ENCODE peak calls at places on chromosome 13, in eight cellular contexts. D is colonic mucosa; X is neural progenitor cell; I is ovary; Y is Karpas-422; E is stomach; P is fibroblast of lung; F is CD4-positive, alpha-beta memory T cell. O is an unnamed sample.

GRCh38 chr13:93230466-93230865 is 3.9 kb downstream of the GPC6 start:
- DNase-seq in D (no peak), X (no peak), I (no peak), Y (no peak), E (no peak), P (peak; percentile 87), F (no peak), O (no peak)

GRCh38 chr13:23268441-23268840 is 87.7 kb downstream of the SGCG start:
- DNase-seq in D (no peak), X (no peak), I (no peak), Y (no peak), E (no peak), P (no peak), F (no peak), O (no peak)

GRCh38 chr13:50626031-50626643 is 217.4 kb downstream of the DLEU7 start:
- DNase-seq in D (no peak), X (no peak), I (no peak), Y (no peak), E (no peak), P (peak; percentile 18), F (no peak), O (no peak)

GRCh38 chr13:97124237-97124636 is 97.9 kb upstream of the MBNL2 start:
- DNase-seq in D (no peak), X (no peak), I (no peak), Y (no peak), E (no peak), P (no peak), F (no peak), O (no peak)

GRCh38 chr13:20064128-20064527 is 96.7 kb downstream of the GJA3 start:
- DNase-seq in D (no peak), X (no peak), I (no peak), Y (no peak), E (no peak), P (peak; percentile 58), F (no peak), O (no peak)

GRCh38 chr13:75762066-75762937 is 126.2 kb downstream of the LMO7 start:
- DNase-seq in D (peak; percentile 36), X (no peak), I (no peak), Y (no peak), E (peak; percentile 26), P (peak; percentile 64), F (peak; percentile 45), O (no peak)

GRCh38 chr13:27446986-27447583 is 3.3 kb downstream of the MTIF3 start:
- DNase-seq in D (no peak), X (no peak), I (no peak), Y (no peak), E (no peak), P (no peak), F (peak; percentile 51), O (no peak)

GRCh38 chr13:24644051-24644450 is 36.2 kb upstream of the ATP12A start:
- DNase-seq in D (no peak), X (no peak), I (no peak), Y (no peak), E (no peak), P (peak; percentile 72), F (no peak), O (no peak)

GRCh38 chr13:75691183-75691582 is 55.1 kb downstream of the LMO7 start:
- DNase-seq in D (no peak), X (no peak), I (no peak), Y (no peak), E (no peak), P (no peak), F (no peak), O (no peak)

GRCh38 chr13:35768551-35768950 is 292.1 kb upstream of the MAB21L1 start:
- DNase-seq in D (no peak), X (no peak), I (no peak), Y (no peak), E (no peak), P (peak; percentile 41), F (no peak), O (no peak)

GRCh38 chr13:31394491-31394890 is 194.7 kb downstream of the B3GLCT start:
- DNase-seq in D (no peak), X (no peak), I (no peak), Y (no peak), E (no peak), P (no peak), F (no peak), O (no peak)

GRCh38 chr13:106173346-106173745 is 362.1 kb downstream of the EFNB2 start:
- DNase-seq in D (no peak), X (no peak), I (no peak), Y (no peak), E (no peak), P (no peak), F (no peak), O (no peak)

GRCh38 chr13:58340895-58341294 is 709.4 kb downstream of the PCDH17 start:
- DNase-seq in D (no peak), X (no peak), I (no peak), Y (no peak), E (no peak), P (no peak), F (no peak), O (no peak)

GRCh38 chr13:77724092-77724491 is 26.6 kb downstream of the SLAIN1 start:
- DNase-seq in D (no peak), X (no peak), I (no peak), Y (no peak), E (no peak), P (no peak), F (peak; percentile 61), O (no peak)

GRCh38 chr13:68439821-68440220 is 1209.7 kb upstream of the PCDH9 start:
- DNase-seq in D (no peak), X (no peak), I (no peak), Y (no peak), E (no peak), P (peak; percentile 57), F (no peak), O (no peak)

GRCh38 chr13:52053460-52053859 is 29.0 kb downstream of the UTP14C start:
- DNase-seq in D (no peak), X (no peak), I (no peak), Y (no peak), E (no peak), P (no peak), F (no peak), O (no peak)

DNA sequence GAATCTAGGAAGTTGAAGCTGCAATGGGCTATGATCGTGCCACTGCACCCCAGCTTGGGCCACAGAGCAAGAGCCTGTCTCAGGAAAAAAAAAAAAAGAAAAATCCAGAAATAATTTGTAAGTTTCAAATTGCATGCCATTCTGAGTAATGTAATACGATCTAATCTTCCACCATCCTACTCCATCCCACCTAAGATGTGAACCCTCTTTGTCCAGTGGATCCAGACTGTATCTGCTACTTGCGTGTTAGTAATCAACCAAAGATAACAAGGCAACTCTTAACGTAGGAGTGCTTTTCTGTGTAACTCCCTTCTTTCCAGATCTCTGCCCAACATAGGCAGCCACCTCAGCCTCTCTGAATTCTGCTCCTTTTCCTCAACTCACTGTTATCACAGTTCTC is 24.3 kb downstream of the RFC3 start:
- DNase-seq in D (no peak), X (no peak), I (no peak), Y (no peak), E (no peak), P (no peak), F (no peak), O (no peak)
- H3K36me3 ChIP-seq in D (no peaks in the 10 kb centered on the region), X (peaks cover 10% of the 10 kb centered on the region), I (no peaks in the 10 kb centered on the region), Y (peaks cover 95% of the 10 kb centered on the region), E (no peaks in the 10 kb centered on the region), P (no peaks in the 10 kb centered on the region), F (no peaks in the 10 kb centered on the region), O (peaks cover 66% of the 10 kb centered on the region)

DNA sequence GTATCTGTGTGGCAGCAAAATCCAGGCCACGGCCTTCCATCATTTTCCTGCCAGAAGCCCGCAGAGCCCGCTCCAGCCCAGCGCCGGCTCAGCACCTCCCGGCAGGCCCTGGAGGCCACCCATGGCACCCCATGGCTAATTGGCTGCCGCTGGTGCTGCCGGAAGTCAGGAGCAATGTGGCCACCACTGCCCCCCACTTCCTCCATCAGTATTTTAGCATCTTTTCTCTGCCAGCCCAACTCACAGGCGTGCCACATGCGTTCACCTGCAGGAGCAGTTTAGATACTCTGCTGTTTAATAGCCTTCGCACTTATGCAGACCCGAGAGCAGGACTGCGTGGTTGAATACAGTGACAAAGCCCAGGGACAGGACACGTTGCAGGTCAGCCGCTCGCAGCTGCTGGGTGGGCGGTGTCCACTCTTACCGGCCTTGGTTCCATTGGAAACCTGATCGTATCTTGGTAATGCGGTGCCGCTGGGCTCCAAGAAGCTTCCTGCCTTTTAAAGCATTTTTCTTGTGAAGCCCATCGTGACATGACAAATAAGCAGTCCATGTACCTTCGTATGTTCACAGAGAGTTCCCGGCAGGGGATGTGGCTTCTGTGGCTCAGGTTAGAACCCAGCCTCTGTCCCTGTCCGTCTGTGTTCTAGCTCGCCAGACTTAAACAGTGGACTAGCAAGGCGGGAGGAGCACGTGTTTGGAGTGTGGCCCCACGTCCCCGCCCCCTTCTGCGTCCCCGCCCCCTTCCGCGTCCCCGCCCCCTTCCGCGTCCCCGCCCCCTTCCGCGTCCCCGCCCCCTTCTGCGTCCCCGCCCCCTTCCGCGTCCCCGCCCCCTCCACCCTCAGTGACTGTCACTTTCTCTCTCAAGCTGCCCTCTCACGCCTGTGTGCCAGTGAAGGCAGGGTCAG is 162.0 kb upstream of the SOX1 start:
- DNase-seq in D (no peak), X (no peak), I (no peak), Y (no peak), E (no peak), P (no peak), F (no peak), O (peak; percentile 31)
- H3K27ac ChIP-seq in D (no peak overlapping the region), X (no peak overlapping the region), I (no peak overlapping the region), Y (no peak overlapping the region), E (no peak overlapping the region), P (no peak overlapping the region), F (no peak overlapping the region), O (no peak overlapping the region)

DNA sequence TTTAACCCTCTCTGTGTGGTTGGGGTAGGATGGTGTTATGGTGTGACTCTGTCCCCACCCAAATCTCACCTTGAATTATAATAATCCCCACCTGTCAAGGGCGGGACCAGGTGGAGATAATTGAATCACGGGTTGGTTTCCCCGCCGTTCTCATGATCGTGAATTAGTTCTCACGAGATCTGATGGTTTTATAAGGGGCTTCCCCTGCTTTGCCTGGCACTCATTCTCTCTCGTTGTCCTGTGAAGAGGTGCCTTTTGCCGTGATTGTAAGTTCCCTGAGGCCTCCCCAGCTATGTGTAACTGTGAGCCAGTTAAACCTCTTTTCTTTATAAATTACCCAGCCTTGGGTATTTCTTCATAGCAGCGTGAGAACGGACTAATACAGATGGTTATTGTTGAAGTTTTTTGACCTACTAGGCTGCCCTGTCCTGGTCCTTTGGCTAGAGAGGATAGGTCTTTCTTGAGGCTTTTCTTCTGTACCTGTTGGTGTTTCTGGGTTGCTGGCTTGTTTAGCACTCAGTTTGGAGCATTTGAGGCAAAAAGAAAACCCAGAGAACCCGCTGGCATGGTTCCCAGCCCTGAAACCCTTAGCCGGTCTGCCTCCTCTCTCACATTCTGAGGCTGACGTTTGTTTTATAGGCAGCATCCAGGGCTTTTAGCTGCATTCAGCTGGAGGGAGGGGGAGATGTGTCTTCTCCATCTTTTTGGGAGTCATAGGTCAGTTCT is 69.0 kb downstream of the ARHGEF7 start:
- DNase-seq in D (no peak), X (no peak), I (peak; percentile 47), Y (no peak), E (no peak), P (peak; percentile 37), F (no peak), O (no peak)
- H3K4me1 ChIP-seq in D (no peaks in the 10 kb centered on the region), X (no peaks in the 10 kb centered on the region), I (peaks cover 21% of the 10 kb centered on the region), Y (peaks cover 89% of the 10 kb centered on the region), E (peaks cover 24% of the 10 kb centered on the region), P (peaks cover 17% of the 10 kb centered on the region), F (peaks cover 95% of the 10 kb centered on the region), O (peaks cover 11% of the 10 kb centered on the region)

GRCh38 chr13:95771950-95772349 is 95.0 kb downstream of the DNAJC3 start:
- DNase-seq in D (no peak), X (no peak), I (no peak), Y (no peak), E (no peak), P (no peak), F (no peak), O (no peak)
- H3K36me3 ChIP-seq in D (no peaks in the 10 kb centered on the region), X (no peaks in the 10 kb centered on the region), I (no peaks in the 10 kb centered on the region), Y (no peaks in the 10 kb centered on the region), E (no peaks in the 10 kb centered on the region), P (no peaks in the 10 kb centered on the region), F (no peaks in the 10 kb centered on the region), O (peaks cover 25% of the 10 kb centered on the region)